ENCODE peak calls at places on chromosomes 11 and 22, in seven cellular contexts. One of them, this sample, is unnamed.

GRCh38 chr11:114296190-114296978 is at the start of gene NNMT:
- DNase-seq in nucleus accumbens: no peak
- DNase-seq in stimulated activated CD4-positive, alpha-beta T cell treated with anti-CD3 and anti-CD28 coated beads, Interleukin-15, amount 100 ng/mL, for 24 hours: no peak
- DNase-seq in amygdala: no peak
- DNase-seq in HTR-8/SVneo: no peak
- DNase-seq in mesenchymal stem cell: peak
- DNase-seq in lung: peak
- DNase-seq in this sample: no peak

GRCh38 chr11:77055056-77055680 is 11.6 kb upstream of the CAPN5 start:
- DNase-seq in amygdala: no peak
- DNase-seq in stimulated activated CD4-positive, alpha-beta T cell treated with anti-CD3 and anti-CD28 coated beads, Interleukin-15, amount 100 ng/mL, for 24 hours: no peak
- DNase-seq in mesenchymal stem cell: no peak
- DNase-seq in lung: no peak
- DNase-seq in nucleus accumbens: no peak
- DNase-seq in HTR-8/SVneo: no peak
- DNase-seq in this sample: no peak

GRCh38 chr11:47923667-47924066 is 56.7 kb upstream of the PTPRJ start:
- DNase-seq in HTR-8/SVneo: no peak
- DNase-seq in nucleus accumbens: no peak
- DNase-seq in mesenchymal stem cell: peak
- DNase-seq in lung: peak
- DNase-seq in stimulated activated CD4-positive, alpha-beta T cell treated with anti-CD3 and anti-CD28 coated beads, Interleukin-15, amount 100 ng/mL, for 24 hours: no peak
- DNase-seq in amygdala: no peak
- DNase-seq in this sample: no peak

GRCh38 chr11:101848262-101848661 is 66.5 kb upstream of the CEP126 start:
- DNase-seq in stimulated activated CD4-positive, alpha-beta T cell treated with anti-CD3 and anti-CD28 coated beads, Interleukin-15, amount 100 ng/mL, for 24 hours: no peak
- DNase-seq in nucleus accumbens: no peak
- DNase-seq in lung: no peak
- DNase-seq in HTR-8/SVneo: no peak
- DNase-seq in mesenchymal stem cell: peak
- DNase-seq in amygdala: no peak
- DNase-seq in this sample: no peak

GRCh38 chr11:69013009-69013951 is at the start of gene MRGPRF:
- DNase-seq in nucleus accumbens: no peak
- DNase-seq in lung: peak
- DNase-seq in HTR-8/SVneo: no peak
- DNase-seq in stimulated activated CD4-positive, alpha-beta T cell treated with anti-CD3 and anti-CD28 coated beads, Interleukin-15, amount 100 ng/mL, for 24 hours: peak
- DNase-seq in mesenchymal stem cell: peak
- DNase-seq in amygdala: no peak
- DNase-seq in this sample: peak

GRCh38 chr22:30426395-30427353 is 1.1 kb downstream of the MTFP1 start:
- DNase-seq in lung: peak
- DNase-seq in mesenchymal stem cell: peak
- DNase-seq in amygdala: peak
- DNase-seq in stimulated activated CD4-positive, alpha-beta T cell treated with anti-CD3 and anti-CD28 coated beads, Interleukin-15, amount 100 ng/mL, for 24 hours: peak
- DNase-seq in HTR-8/SVneo: no peak
- DNase-seq in nucleus accumbens: peak
- DNase-seq in this sample: no peak

GRCh38 chr11:127492025-127492424 is 491.5 kb upstream of the KIRREL3 start:
- DNase-seq in HTR-8/SVneo: no peak
- DNase-seq in mesenchymal stem cell: no peak
- DNase-seq in amygdala: no peak
- DNase-seq in lung: no peak
- DNase-seq in nucleus accumbens: no peak
- DNase-seq in stimulated activated CD4-positive, alpha-beta T cell treated with anti-CD3 and anti-CD28 coated beads, Interleukin-15, amount 100 ng/mL, for 24 hours: no peak
- DNase-seq in this sample: no peak

GRCh38 chr11:66855574-66856495 is 1.0 kb upstream of the LRFN4 start:
- DNase-seq in lung: peak
- DNase-seq in nucleus accumbens: peak
- DNase-seq in mesenchymal stem cell: peak
- DNase-seq in HTR-8/SVneo: peak
- DNase-seq in amygdala: peak
- DNase-seq in stimulated activated CD4-positive, alpha-beta T cell treated with anti-CD3 and anti-CD28 coated beads, Interleukin-15, amount 100 ng/mL, for 24 hours: peak
- DNase-seq in this sample: peak

GRCh38 chr11:1770528-1770927 is 6.8 kb upstream of the CTSD start:
- DNase-seq in nucleus accumbens: no peak
- DNase-seq in amygdala: no peak
- DNase-seq in lung: no peak
- DNase-seq in mesenchymal stem cell: peak
- DNase-seq in stimulated activated CD4-positive, alpha-beta T cell treated with anti-CD3 and anti-CD28 coated beads, Interleukin-15, amount 100 ng/mL, for 24 hours: peak
- DNase-seq in HTR-8/SVneo: no peak
- DNase-seq in this sample: no peak

GRCh38 chr11:92099183-92099582 is 125.4 kb upstream of the FAT3 start:
- DNase-seq in amygdala: no peak
- DNase-seq in lung: no peak
- DNase-seq in mesenchymal stem cell: no peak
- DNase-seq in stimulated activated CD4-positive, alpha-beta T cell treated with anti-CD3 and anti-CD28 coated beads, Interleukin-15, amount 100 ng/mL, for 24 hours: no peak
- DNase-seq in nucleus accumbens: no peak
- DNase-seq in HTR-8/SVneo: no peak
- DNase-seq in this sample: no peak

GRCh38 chr11:64763804-64764611 is 4.2 kb upstream of the PYGM start:
- DNase-seq in amygdala: no peak
- DNase-seq in stimulated activated CD4-positive, alpha-beta T cell treated with anti-CD3 and anti-CD28 coated beads, Interleukin-15, amount 100 ng/mL, for 24 hours: peak
- DNase-seq in lung: no peak
- DNase-seq in nucleus accumbens: no peak
- DNase-seq in HTR-8/SVneo: no peak
- DNase-seq in mesenchymal stem cell: no peak
- DNase-seq in this sample: no peak

GRCh38 chr22:17918840-17919239 is 105.5 kb downstream of the MICAL3 start:
- DNase-seq in mesenchymal stem cell: peak
- DNase-seq in stimulated activated CD4-positive, alpha-beta T cell treated with anti-CD3 and anti-CD28 coated beads, Interleukin-15, amount 100 ng/mL, for 24 hours: no peak
- DNase-seq in lung: no peak
- DNase-seq in nucleus accumbens: no peak
- DNase-seq in amygdala: no peak
- DNase-seq in HTR-8/SVneo: no peak
- DNase-seq in this sample: no peak

GRCh38 chr22:43439368-43440102 is 27.7 kb downstream of the MPPED1 start:
- DNase-seq in amygdala: no peak
- DNase-seq in nucleus accumbens: no peak
- DNase-seq in stimulated activated CD4-positive, alpha-beta T cell treated with anti-CD3 and anti-CD28 coated beads, Interleukin-15, amount 100 ng/mL, for 24 hours: no peak
- DNase-seq in mesenchymal stem cell: no peak
- DNase-seq in lung: no peak
- DNase-seq in HTR-8/SVneo: no peak
- DNase-seq in this sample: no peak

GRCh38 chr22:39294571-39295468 is 24.6 kb downstream of the RPL3 start:
- DNase-seq in amygdala: no peak
- DNase-seq in HTR-8/SVneo: no peak
- DNase-seq in lung: no peak
- DNase-seq in mesenchymal stem cell: no peak
- DNase-seq in stimulated activated CD4-positive, alpha-beta T cell treated with anti-CD3 and anti-CD28 coated beads, Interleukin-15, amount 100 ng/mL, for 24 hours: no peak
- DNase-seq in nucleus accumbens: no peak
- DNase-seq in this sample: no peak

GRCh38 chr11:11403763-11404725 is 51.0 kb upstream of the CSNK2A3 start:
- DNase-seq in mesenchymal stem cell: no peak
- DNase-seq in amygdala: no peak
- DNase-seq in nucleus accumbens: no peak
- DNase-seq in lung: peak
- DNase-seq in HTR-8/SVneo: no peak
- DNase-seq in stimulated activated CD4-positive, alpha-beta T cell treated with anti-CD3 and anti-CD28 coated beads, Interleukin-15, amount 100 ng/mL, for 24 hours: no peak
- DNase-seq in this sample: no peak

GRCh38 chr22:21866821-21867527 is 471 bp downstream of the MAPK1 start:
- DNase-seq in stimulated activated CD4-positive, alpha-beta T cell treated with anti-CD3 and anti-CD28 coated beads, Interleukin-15, amount 100 ng/mL, for 24 hours: peak
- DNase-seq in lung: no peak
- DNase-seq in amygdala: no peak
- DNase-seq in nucleus accumbens: no peak
- DNase-seq in HTR-8/SVneo: no peak
- DNase-seq in mesenchymal stem cell: no peak
- DNase-seq in this sample: no peak

GRCh38 chr11:126122863-126123262 is 60.2 kb upstream of the CDON start:
- DNase-seq in mesenchymal stem cell: no peak
- DNase-seq in stimulated activated CD4-positive, alpha-beta T cell treated with anti-CD3 and anti-CD28 coated beads, Interleukin-15, amount 100 ng/mL, for 24 hours: no peak
- DNase-seq in lung: no peak
- DNase-seq in nucleus accumbens: no peak
- DNase-seq in amygdala: no peak
- DNase-seq in HTR-8/SVneo: no peak
- DNase-seq in this sample: no peak

GRCh38 chr22:37818397-37819099 is 4.6 kb upstream of the GALR3 start:
- DNase-seq in nucleus accumbens: no peak
- DNase-seq in amygdala: peak
- DNase-seq in stimulated activated CD4-positive, alpha-beta T cell treated with anti-CD3 and anti-CD28 coated beads, Interleukin-15, amount 100 ng/mL, for 24 hours: peak
- DNase-seq in mesenchymal stem cell: peak
- DNase-seq in lung: peak
- DNase-seq in HTR-8/SVneo: no peak
- DNase-seq in this sample: peak

GRCh38 chr22:43396321-43396933 is 15.4 kb upstream of the MPPED1 start:
- DNase-seq in stimulated activated CD4-positive, alpha-beta T cell treated with anti-CD3 and anti-CD28 coated beads, Interleukin-15, amount 100 ng/mL, for 24 hours: no peak
- DNase-seq in amygdala: no peak
- DNase-seq in mesenchymal stem cell: no peak
- DNase-seq in nucleus accumbens: no peak
- DNase-seq in lung: no peak
- DNase-seq in HTR-8/SVneo: no peak
- DNase-seq in this sample: no peak

GRCh38 chr11:16494918-16495691 is 138.8 kb upstream of the SOX6 start:
- DNase-seq in stimulated activated CD4-positive, alpha-beta T cell treated with anti-CD3 and anti-CD28 coated beads, Interleukin-15, amount 100 ng/mL, for 24 hours: no peak
- DNase-seq in HTR-8/SVneo: no peak
- DNase-seq in amygdala: no peak
- DNase-seq in mesenchymal stem cell: no peak
- DNase-seq in nucleus accumbens: no peak
- DNase-seq in lung: no peak
- DNase-seq in this sample: no peak

This sample was measured in frontal cortex.